ENCODE peak calls at places on chromosomes 5 and 9, in nine cellular contexts. E is OCI-LY7, A is endodermal cell, P is body of pancreas, J is heart left ventricle, W is AG09309, L is lower lobe of right lung, M is esophagus squamous epithelium, D is heart right ventricle. F is an unnamed sample.

GRCh38 chr5:82351754-82352145 is 73.6 kb upstream of the RPS23 start:
- DNase-seq in E (peak), A (no peak), P (no peak), J (no peak), W (no peak), L (no peak), M (no peak), D (no peak), F (no peak)

GRCh38 chr5:35857606-35858205 is 1.0 kb downstream of the IL7R start:
- DNase-seq in E (no peak), A (no peak), P (no peak), J (no peak), W (peak), L (no peak), M (no peak), D (no peak), F (no peak)

GRCh38 chr9:20199111-20199510 is 410.3 kb upstream of the SLC24A2 start:
- DNase-seq in E (no peak), A (no peak), P (no peak), J (no peak), W (no peak), L (no peak), M (no peak), D (no peak), F (no peak)

GRCh38 chr5:89299998-89300397 is 417.0 kb upstream of the MEF2C start:
- DNase-seq in E (no peak), A (no peak), P (no peak), J (no peak), W (no peak), L (no peak), M (no peak), D (no peak), F (no peak)

GRCh38 chr5:43663916-43664315 is 60.9 kb downstream of the NNT start:
- DNase-seq in E (no peak), A (no peak), P (no peak), J (no peak), W (no peak), L (no peak), M (no peak), D (no peak), F (no peak)

GRCh38 chr5:116652196-116652729 is 77.6 kb upstream of the SEMA6A start:
- DNase-seq in E (no peak), A (peak), P (peak), J (peak), W (no peak), L (no peak), M (no peak), D (peak), F (no peak)

GRCh38 chr5:96253140-96253539 is 179.9 kb downstream of the PCSK1 start:
- DNase-seq in E (no peak), A (no peak), P (no peak), J (no peak), W (no peak), L (no peak), M (no peak), D (no peak), F (no peak)

GRCh38 chr5:43997647-43998251 is 391.5 kb downstream of the FGF10 start:
- DNase-seq in E (no peak), A (no peak), P (peak), J (no peak), W (no peak), L (no peak), M (no peak), D (no peak), F (no peak)

GRCh38 chr9:101140728-101141127 is 112.2 kb downstream of the PLPPR1 start:
- DNase-seq in E (no peak), A (no peak), P (no peak), J (no peak), W (no peak), L (no peak), M (no peak), D (no peak), F (no peak)

GRCh38 chr9:91746904-91747303 is 203.1 kb downstream of the ROR2 start:
- DNase-seq in E (no peak), A (no peak), P (no peak), J (no peak), W (no peak), L (no peak), M (no peak), D (no peak), F (no peak)

GRCh38 chr5:488744-489688 is 35.2 kb downstream of the SLC9A3 start:
- DNase-seq in E (no peak), A (no peak), P (no peak), J (no peak), W (no peak), L (no peak), M (no peak), D (no peak), F (no peak)

GRCh38 chr5:97534166-97534565 is 351.1 kb upstream of the RIOK2 start:
- DNase-seq in E (peak), A (peak), P (peak), J (no peak), W (peak), L (no peak), M (no peak), D (no peak), F (no peak)

GRCh38 chr5:64384761-64385160 is 121.1 kb upstream of the RGS7BP start:
- DNase-seq in E (peak), A (peak), P (no peak), J (no peak), W (no peak), L (no peak), M (no peak), D (no peak), F (no peak)

GRCh38 chr9:108618906-108619550 is 236.8 kb downstream of the ACTL7B start:
- DNase-seq in E (no peak), A (no peak), P (no peak), J (no peak), W (no peak), L (no peak), M (no peak), D (no peak), F (no peak)

GRCh38 chr9:65459756-65460320 is 174.8 kb upstream of the FOXD4L5 start:
- DNase-seq in E (no peak), A (no peak), P (no peak), J (no peak), W (no peak), L (no peak), M (no peak), D (no peak), F (no peak)

GRCh38 chr5:180090769-180091546 is 19.4 kb upstream of the RNF130 start:
- DNase-seq in E (peak), A (peak), P (peak), J (no peak), W (no peak), L (no peak), M (no peak), D (no peak), F (no peak)

GRCh38 chr5:32147236-32147635 is 26.9 kb downstream of the GOLPH3 start:
- DNase-seq in E (no peak), A (no peak), P (no peak), J (no peak), W (no peak), L (no peak), M (no peak), D (no peak), F (no peak)

GRCh38 chr5:2134543-2135299 is 252.0 kb upstream of the IRX4 start:
- DNase-seq in E (no peak), A (peak), P (no peak), J (no peak), W (no peak), L (no peak), M (no peak), D (no peak), F (no peak)

GRCh38 chr9:79037338-79037737 is 534.4 kb upstream of the TLE4 start:
- DNase-seq in E (no peak), A (no peak), P (no peak), J (no peak), W (no peak), L (no peak), M (no peak), D (no peak), F (no peak)

GRCh38 chr9:133135193-133135745 is 14.2 kb upstream of the RALGDS start:
- DNase-seq in E (no peak), A (no peak), P (peak), J (peak), W (no peak), L (peak), M (no peak), D (peak), F (no peak)

GRCh38 chr9:137900584-137901310 is 23.2 kb downstream of the CACNA1B start:
- DNase-seq in E (no peak), A (no peak), P (no peak), J (no peak), W (no peak), L (no peak), M (no peak), D (no peak), F (peak)

GRCh38 chr9:19683715-19684114 is 105.1 kb downstream of the SLC24A2 start:
- DNase-seq in E (no peak), A (no peak), P (no peak), J (no peak), W (no peak), L (no peak), M (no peak), D (no peak), F (no peak)

GRCh38 chr5:2914991-2915484 is 163.6 kb upstream of the IRX2 start:
- DNase-seq in E (no peak), A (peak), P (no peak), J (no peak), W (no peak), L (no peak), M (no peak), D (no peak), F (peak)

GRCh38 chr5:50968296-50969206 is 302.1 kb downstream of the PARP8 start:
- DNase-seq in E (no peak), A (peak), P (no peak), J (no peak), W (no peak), L (no peak), M (no peak), D (no peak), F (no peak)

GRCh38 chr5:79395296-79395695 is 118.6 kb downstream of the HOMER1 start:
- DNase-seq in E (no peak), A (no peak), P (no peak), J (no peak), W (no peak), L (no peak), M (no peak), D (no peak), F (no peak)

GRCh38 chr9:4258321-4259093 is 41.4 kb downstream of the GLIS3 start:
- DNase-seq in E (no peak), A (no peak), P (no peak), J (no peak), W (peak), L (no peak), M (no peak), D (no peak), F (no peak)

GRCh38 chr9:4738866-4739586 is 2.0 kb downstream of the AK3 start:
- DNase-seq in E (no peak), A (peak), P (no peak), J (no peak), W (no peak), L (no peak), M (no peak), D (no peak), F (no peak)

GRCh38 chr9:3903273-3903672 is 377.5 kb upstream of the RFX3 start:
- DNase-seq in E (no peak), A (no peak), P (no peak), J (no peak), W (no peak), L (no peak), M (no peak), D (no peak), F (no peak)

GRCh38 chr9:102855646-102856045 is 139.5 kb upstream of the CYLC2 start:
- DNase-seq in E (no peak), A (no peak), P (no peak), J (no peak), W (no peak), L (no peak), M (no peak), D (no peak), F (no peak)

GRCh38 chr9:112396872-112397271 is 17.0 kb downstream of the HSDL2 start:
- DNase-seq in E (no peak), A (no peak), P (no peak), J (no peak), W (no peak), L (no peak), M (no peak), D (no peak), F (no peak)

GRCh38 chr5:157761690-157762611 is 18.4 kb downstream of the LSM11 start:
- DNase-seq in E (peak), A (peak), P (no peak), J (no peak), W (peak), L (no peak), M (no peak), D (no peak), F (no peak)

GRCh38 chr5:51053361-51053760 is 329.9 kb upstream of the ISL1 start:
- DNase-seq in E (no peak), A (no peak), P (no peak), J (no peak), W (no peak), L (no peak), M (no peak), D (no peak), F (no peak)

GRCh38 chr5:1035421-1036405 is 27.1 kb downstream of the NKD2 start:
- DNase-seq in E (no peak), A (no peak), P (no peak), J (no peak), W (no peak), L (peak), M (no peak), D (peak), F (no peak)

DNA sequence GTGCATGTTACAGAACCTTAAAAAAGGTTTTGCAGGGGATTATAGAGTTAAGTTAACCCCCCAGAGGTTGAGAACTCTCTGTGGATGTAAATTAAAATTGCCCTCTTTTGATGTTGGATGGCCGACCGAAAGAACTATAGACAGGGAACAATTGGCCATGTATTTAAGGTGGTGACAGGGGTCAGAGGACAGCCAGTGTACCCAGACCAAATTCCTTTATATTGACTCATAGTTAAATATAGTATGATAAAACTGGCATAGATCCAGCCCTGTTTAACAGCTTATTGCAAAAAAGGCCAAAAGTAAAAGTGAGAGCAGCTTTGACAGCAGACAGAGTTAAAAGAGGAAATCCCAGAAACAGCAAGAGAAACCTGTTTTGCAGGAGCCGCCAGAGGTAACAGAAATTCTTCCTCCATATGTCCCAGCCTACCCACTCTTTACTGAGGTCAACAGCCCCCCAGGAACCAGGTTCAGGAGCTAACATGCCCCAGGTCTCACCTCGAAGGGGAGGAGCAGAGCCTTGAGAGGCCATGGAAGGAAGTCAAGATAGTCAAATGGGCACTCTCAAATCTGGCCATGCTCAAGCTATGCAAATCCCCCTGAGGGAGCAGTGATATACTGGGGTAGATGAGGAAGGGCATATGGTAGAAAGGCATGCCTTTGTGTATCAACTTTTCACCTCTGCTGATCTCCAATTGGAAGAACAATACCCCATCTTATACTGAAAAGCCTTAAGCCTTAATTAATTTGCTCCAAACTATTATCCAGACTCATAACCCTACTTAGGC is 156.4 kb upstream of the COX7C start:
- DNase-seq in E (no peak), A (no peak), P (no peak), J (no peak), W (no peak), L (no peak), M (no peak), D (no peak), F (no peak)
- H3K4me3 ChIP-seq in E (no peak), A (no peak), P (no peak), J (no peak), W (no peak), L (no peak), M (no peak), D (no peak), F (no peak)

GRCh38 chr9:85667374-85667773 is 74.4 kb downstream of the AGTPBP1 start:
- DNase-seq in E (no peak), A (no peak), P (no peak), J (no peak), W (no peak), L (no peak), M (no peak), D (no peak), F (no peak)

GRCh38 chr9:85666086-85666485 is 75.7 kb downstream of the AGTPBP1 start:
- DNase-seq in E (no peak), A (no peak), P (no peak), J (no peak), W (no peak), L (no peak), M (no peak), D (no peak), F (no peak)

GRCh38 chr9:85658716-85659115 is 83.0 kb downstream of the AGTPBP1 start:
- DNase-seq in E (no peak), A (no peak), P (no peak), J (no peak), W (no peak), L (no peak), M (no peak), D (no peak), F (no peak)

DNA sequence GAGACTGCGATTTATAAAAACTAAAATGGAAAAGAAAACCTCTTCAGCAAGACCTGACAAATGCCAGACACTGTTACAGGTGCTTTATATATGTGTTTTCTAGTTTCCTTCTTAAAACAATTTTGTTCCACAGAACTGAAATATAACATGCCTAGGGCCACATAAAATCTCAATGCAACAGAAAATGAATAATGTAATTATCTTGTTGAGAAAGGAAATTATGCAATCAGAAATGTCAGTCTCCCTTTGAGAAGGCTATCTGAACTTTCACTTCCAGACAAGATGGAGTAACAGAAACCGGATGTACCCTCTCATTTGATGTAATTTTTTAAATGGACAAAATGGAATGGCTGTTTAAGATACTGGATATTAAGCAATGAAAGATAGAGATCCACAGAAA is 79.2 kb downstream of the AGTPBP1 start:
- DNase-seq in E (no peak), A (no peak), P (no peak), J (no peak), W (no peak), L (no peak), M (no peak), D (no peak), F (no peak)
- TF ChIP-seq CTCF in E (no peak), A (no peak), P (no peak), J (no peak), W (no peak), L (no peak), M (no peak), D (no peak), F (no peak)

DNA sequence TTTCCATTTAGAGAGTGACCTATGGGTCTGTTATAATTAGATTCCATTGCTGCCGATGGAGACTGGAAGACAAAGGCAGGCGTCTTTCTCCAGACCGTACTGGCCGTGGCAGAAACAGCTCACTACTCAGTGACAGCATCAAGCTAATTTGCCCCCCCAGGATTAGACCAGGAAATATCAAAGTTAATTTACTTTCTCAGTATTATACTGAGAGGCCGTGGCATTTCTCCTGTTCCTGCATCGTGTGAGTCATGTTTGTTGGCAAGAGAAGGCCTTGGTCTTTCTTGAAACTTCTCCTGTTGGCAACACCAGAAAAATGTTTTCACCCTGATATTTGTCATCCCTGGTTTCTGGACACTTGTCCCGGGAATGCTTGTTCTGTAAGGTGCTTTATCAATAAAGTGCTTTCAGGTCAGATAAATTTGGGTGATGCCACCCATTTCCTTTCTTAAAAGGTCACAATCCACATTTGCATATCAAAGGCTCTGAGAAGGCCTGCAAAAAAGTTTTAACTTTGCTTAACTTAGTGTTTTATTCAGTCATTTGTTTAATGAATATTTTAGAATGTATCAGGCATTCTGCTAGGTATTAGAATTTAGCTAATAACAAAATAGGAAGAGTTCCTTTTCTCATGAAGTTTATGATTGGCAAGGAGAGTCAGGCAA is 28.5 kb downstream of the SV2C start:
- DNase-seq in E (no peak), A (no peak), P (no peak), J (no peak), W (no peak), L (no peak), M (no peak), D (no peak), F (no peak)
- H3K4me3 ChIP-seq in E (no peak), A (no peak), P (no peak), J (no peak), W (no peak), L (no peak), M (no peak), D (no peak), F (no peak)

DNA sequence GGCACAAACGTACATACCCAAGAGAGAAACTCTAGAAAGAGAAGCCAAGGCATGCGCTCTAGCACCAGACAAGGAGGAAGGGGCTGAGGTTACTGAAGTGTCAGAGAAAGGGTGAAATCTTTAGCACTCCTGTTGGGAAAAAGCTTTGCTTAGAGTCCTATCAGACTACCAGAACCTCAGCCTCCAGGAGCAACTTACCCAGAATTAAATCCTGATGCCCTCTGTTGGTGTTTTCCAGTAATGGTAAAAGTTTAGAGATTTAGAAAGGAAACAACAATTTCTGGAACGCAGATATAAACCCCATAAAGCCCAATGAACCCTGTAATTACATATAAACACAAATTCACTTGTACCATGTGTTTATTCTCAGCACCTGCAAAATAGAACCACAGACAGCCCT is 33.2 kb upstream of the ASTN2 start:
- DNase-seq in E (no peak), A (no peak), P (no peak), J (no peak), W (no peak), L (no peak), M (no peak), D (no peak), F (no peak)
- TF ChIP-seq CTCF in E (no peak), A (peak), P (no peak), J (no peak), W (no peak), L (no peak), M (no peak), D (no peak), F (no peak)

GRCh38 chr9:899440-900184 is 58.1 kb downstream of the DMRT1 start:
- DNase-seq in E (peak), A (no peak), P (no peak), J (no peak), W (no peak), L (no peak), M (no peak), D (no peak), F (no peak)
- H3K4me3 ChIP-seq in E (no peak), A (no peak), P (no peak), J (no peak), W (no peak), L (peak), M (no peak), D (no peak), F (no peak)

DNA sequence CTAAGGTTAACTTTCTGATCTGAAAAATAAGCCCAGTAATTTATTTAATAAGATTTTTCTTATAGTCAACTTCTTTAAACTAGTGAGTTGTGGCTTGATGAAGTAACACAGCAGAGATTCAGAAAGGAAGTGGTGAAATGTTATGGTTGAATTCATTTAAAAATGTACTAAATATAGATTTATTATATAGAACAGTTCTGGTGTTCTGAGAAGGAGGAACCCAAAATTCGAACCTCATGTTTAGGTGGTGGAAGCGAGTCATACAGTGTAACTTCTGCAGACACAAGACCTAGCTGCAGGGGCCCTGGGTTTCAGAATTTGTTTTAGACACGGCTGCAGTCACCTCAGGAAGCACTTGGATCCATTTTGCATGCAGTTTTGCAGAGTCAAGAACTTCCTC is 188.2 kb downstream of the TRIO start:
- DNase-seq in E (peak), A (no peak), P (no peak), J (no peak), W (no peak), L (no peak), M (no peak), D (no peak), F (no peak)
- TF ChIP-seq CTCF in E (no peak), A (no peak), P (no peak), J (no peak), W (no peak), L (no peak), M (no peak), D (no peak), F (no peak)